ENCODE peak calls at places on chromosomes 1 and 21, in five cellular contexts. C, G, Q, I and J are unnamed samples.

GRCh38 chr1:184143449-184143848 is 91.9 kb downstream of the TSEN15 start:
- DNase-seq in Q (no peak), I (no peak), G (no peak), C (no peak), J (peak)

GRCh38 chr1:99763956-99764355 is 2.5 kb downstream of the FRRS1 start:
- DNase-seq in I (no peak), C (no peak), G (no peak), Q (no peak), J (peak)

GRCh38 chr1:27980216-27980820 is 20.5 kb downstream of the XKR8 start:
- DNase-seq in C (no peak), Q (no peak), G (no peak), I (no peak), J (peak)

GRCh38 chr21:39105341-39105765 is 77.9 kb downstream of the PSMG1 start:
- DNase-seq in Q (no peak), C (no peak), G (no peak), I (no peak), J (no peak)

GRCh38 chr1:15939181-15940109 is 36.5 kb downstream of the ZBTB17 start:
- DNase-seq in I (no peak), Q (peak), C (peak), G (no peak), J (peak)

GRCh38 chr21:34915364-34915834 is 133.7 kb downstream of the RUNX1 start:
- DNase-seq in Q (peak), C (no peak), G (no peak), I (no peak), J (peak)

GRCh38 chr1:84877592-84877991 is 15.4 kb downstream of the LPAR3 start:
- DNase-seq in Q (peak), I (no peak), G (no peak), C (no peak), J (peak)

GRCh38 chr1:229597877-229598276 is 28.0 kb downstream of the TAF5L start:
- DNase-seq in Q (no peak), C (no peak), G (no peak), I (no peak), J (peak)

GRCh38 chr1:225866061-225866844 is 15.9 kb downstream of the TMEM63A start:
- DNase-seq in Q (peak), C (peak), I (no peak), G (no peak), J (peak)

GRCh38 chr1:197933016-197933415 is 15.8 kb downstream of the LHX9 start:
- DNase-seq in G (no peak), Q (no peak), C (no peak), I (no peak), J (no peak)

GRCh38 chr1:31095298-31095981 is 29.9 kb upstream of the PUM1 start:
- DNase-seq in Q (peak), G (no peak), C (peak), I (no peak), J (peak)

GRCh38 chr1:112325504-112325903 is 70.5 kb upstream of the CTTNBP2NL start:
- DNase-seq in Q (no peak), I (peak), G (no peak), C (no peak), J (no peak)

GRCh38 chr1:145730467-145730866 is 11.2 kb downstream of the CD160 start:
- DNase-seq in C (no peak), I (no peak), G (no peak), Q (no peak), J (no peak)

GRCh38 chr1:208681878-208682663 is 437.9 kb upstream of the PLXNA2 start:
- DNase-seq in G (no peak), I (no peak), C (peak), Q (no peak), J (no peak)

GRCh38 chr1:56551691-56552090 is 27.7 kb downstream of the PLPP3 start:
- DNase-seq in Q (no peak), I (no peak), C (no peak), G (no peak), J (no peak)

GRCh38 chr1:87714278-87714677 is 385.6 kb downstream of the LMO4 start:
- DNase-seq in C (no peak), G (no peak), Q (no peak), I (no peak), J (no peak)

GRCh38 chr1:202578565-202578964 is 131.7 kb downstream of the SYT2 start:
- DNase-seq in Q (no peak), C (no peak), G (no peak), I (no peak), J (peak)

GRCh38 chr1:210236840-210237409 is 4.3 kb downstream of the SERTAD4 start:
- DNase-seq in G (no peak), I (peak), Q (no peak), C (peak), J (peak)

GRCh38 chr1:175254190-175254589 is 61.6 kb upstream of the KIAA0040 start:
- DNase-seq in I (no peak), C (no peak), Q (no peak), G (no peak), J (no peak)
- TF ChIP-seq EZH2 in I (no peak), C (no peak), Q (no peak), G (no peak), J (no peak)

GRCh38 chr1:21921100-21921875 is 15.8 kb downstream of the HSPG2 start:
- DNase-seq in C (peak), G (no peak), Q (no peak), I (no peak), J (no peak)
- H3K9ac ChIP-seq in C (no peak), G (no peak), Q (no peak), I (no peak), J (peak)

DNA sequence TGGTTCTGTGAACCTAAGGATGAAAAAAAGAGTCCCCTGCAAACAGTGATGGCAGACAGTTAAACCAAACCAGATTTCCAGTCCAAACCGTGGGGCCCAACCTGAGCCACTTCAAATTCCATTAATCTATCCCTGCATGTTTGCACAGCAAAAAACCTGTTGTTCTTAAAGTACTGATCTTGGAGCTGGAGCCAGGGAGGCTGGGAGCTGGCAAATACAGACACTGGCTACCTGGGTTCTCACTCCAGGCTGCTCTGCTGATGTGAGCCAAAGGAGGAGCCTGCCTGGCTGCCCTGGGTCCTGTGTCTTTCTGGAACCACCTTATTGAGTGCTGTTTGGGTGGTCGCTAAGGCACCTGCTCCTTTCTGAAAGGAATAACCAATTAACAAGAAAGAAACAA is 16.4 kb downstream of the LDLRAD1 start:
- DNase-seq in G (no peak), I (no peak), C (no peak), Q (no peak), J (no peak)
- H2AFZ ChIP-seq in G (no peak), I (peak), C (no peak), Q (no peak), J (no peak)

GRCh38 chr1:44406761-44407429 is 1.8 kb downstream of the RNF220 start:
- DNase-seq in G (no peak), I (peak), Q (no peak), C (no peak), J (peak)
- TF ChIP-seq EZH2 in G (no peak), I (peak), Q (no peak), C (peak), J (no peak)